ENCODE peak calls at places on chromosomes 13 and 19, in nine cellular contexts. T is stimulated activated naive CD4-positive, alpha-beta T cell; I is HTR-8/SVneo; W is heart right ventricle; X is Peyer's patch; Y is NCI-H2171 treated with DMSO at 0.1 percent for 48 hours; P is activated CD4-positive, alpha-beta T cell treated with anti-CD3 and anti-CD28 coated beads, Interleukin-2, amount 50 U/mL, for 4 hours; H is cardiac muscle cell; S is stimulated activated CD4-positive, alpha-beta T cell treated with anti-CD3 and anti-CD28 coated beads, Interleukin-1b, Interleukin-23, amount 100 ng/mL, for 24 hours. R is an unnamed sample.

GRCh38 chr13:42720116-42720857 is 61.1 kb upstream of the FAM216B start:
- DNase-seq in T (no peak), I (peak), W (no peak), X (no peak), Y (no peak), P (no peak), H (peak), S (no peak), R (no peak)

GRCh38 chr13:101915755-101916107 is 463.3 kb downstream of the ITGBL1 start:
- DNase-seq in T (no peak), I (no peak), W (no peak), X (no peak), Y (no peak), P (no peak), H (no peak), S (no peak), R (no peak)

GRCh38 chr13:77544365-77544764 is 8.9 kb downstream of the SCEL start:
- DNase-seq in T (no peak), I (no peak), W (peak), X (no peak), Y (peak), P (no peak), H (peak), S (no peak), R (no peak)

GRCh38 chr13:27283906-27284523 is 13.4 kb downstream of the RASL11A start:
- DNase-seq in T (no peak), I (peak), W (no peak), X (no peak), Y (no peak), P (no peak), H (peak), S (no peak), R (no peak)

GRCh38 chr13:30158774-30159445 is 148.4 kb downstream of the KATNAL1 start:
- DNase-seq in T (no peak), I (peak), W (no peak), X (no peak), Y (no peak), P (no peak), H (peak), S (no peak), R (no peak)

GRCh38 chr13:109154546-109154945 is 525.1 kb downstream of the MYO16 start:
- DNase-seq in T (no peak), I (no peak), W (no peak), X (no peak), Y (no peak), P (no peak), H (no peak), S (no peak), R (no peak)

GRCh38 chr13:112670118-112670517 is 19.7 kb upstream of the ATP11A start:
- DNase-seq in T (no peak), I (no peak), W (no peak), X (no peak), Y (no peak), P (no peak), H (no peak), S (no peak), R (no peak)

GRCh38 chr19:10670187-10670586 is 16.0 kb downstream of the ILF3 start:
- DNase-seq in T (no peak), I (no peak), W (no peak), X (no peak), Y (no peak), P (no peak), H (no peak), S (no peak), R (no peak)

GRCh38 chr13:35649162-35649561 is 172.7 kb upstream of the MAB21L1 start:
- DNase-seq in T (no peak), I (no peak), W (no peak), X (no peak), Y (no peak), P (no peak), H (peak), S (no peak), R (no peak)

R was measured in H1.